ENCODE peak calls at places on chromosomes 4 and X, in five cellular contexts. G is fibroblast of lung, I is H9, P is psoas muscle, U is GM13977. V is an unnamed sample.

GRCh38 chr4:90112715-90113114 is 14.5 kb upstream of the CCSER1 start:
- DNase-seq in P (no peak), I (no peak), G (no peak), U (no peak), V (no peak)

GRCh38 chr4:121411151-121411744 is 30.4 kb upstream of the QRFPR start:
- DNase-seq in I (peak), G (no peak), U (no peak), P (no peak), V (no peak)

GRCh38 chr4:59987289-59987688 is 1212.8 kb upstream of the ADGRL3 start:
- DNase-seq in G (no peak), I (no peak), P (no peak), U (no peak), V (no peak)

GRCh38 chr4:81472249-81473085 is 760 bp upstream of the RASGEF1B start:
- DNase-seq in G (no peak), I (peak), P (no peak), U (peak), V (no peak)

GRCh38 chrX:143437439-143437838 is 79.8 kb downstream of the SPANXN3 start:
- DNase-seq in G (no peak), U (no peak), I (no peak), P (no peak), V (no peak)

GRCh38 chr4:164193676-164194075 is 560.3 kb upstream of the SMIM31 start:
- DNase-seq in U (no peak), I (no peak), G (no peak), P (no peak), V (no peak)

GRCh38 chr4:147787204-147787603 is 55.3 kb downstream of the ARHGAP10 start:
- DNase-seq in G (peak), U (no peak), P (peak), I (no peak), V (no peak)

GRCh38 chr4:98816816-98817215 is 112.1 kb downstream of the EIF4E start:
- DNase-seq in G (no peak), U (no peak), P (no peak), I (no peak), V (no peak)

GRCh38 chr4:30718021-30718888 is 1.9 kb upstream of the PCDH7 start:
- DNase-seq in P (peak), G (peak), U (peak), I (peak), V (peak)

GRCh38 chr4:78410225-78410624 is 141.3 kb upstream of the ANXA3 start:
- DNase-seq in G (no peak), I (no peak), U (no peak), P (no peak), V (no peak)

GRCh38 chr4:146522862-146523205 is 1.1 kb upstream of the SLC10A7 start:
- DNase-seq in P (no peak), I (no peak), U (peak), G (peak), V (no peak)

GRCh38 chr4:144699565-144699964 is 53.6 kb downstream of the HHIP start:
- DNase-seq in G (peak), P (no peak), U (no peak), I (no peak), V (no peak)

GRCh38 chrX:77014655-77015377 is 432.4 kb upstream of the FGF16 start:
- DNase-seq in I (peak), G (peak), P (no peak), U (no peak), V (no peak)

DNA sequence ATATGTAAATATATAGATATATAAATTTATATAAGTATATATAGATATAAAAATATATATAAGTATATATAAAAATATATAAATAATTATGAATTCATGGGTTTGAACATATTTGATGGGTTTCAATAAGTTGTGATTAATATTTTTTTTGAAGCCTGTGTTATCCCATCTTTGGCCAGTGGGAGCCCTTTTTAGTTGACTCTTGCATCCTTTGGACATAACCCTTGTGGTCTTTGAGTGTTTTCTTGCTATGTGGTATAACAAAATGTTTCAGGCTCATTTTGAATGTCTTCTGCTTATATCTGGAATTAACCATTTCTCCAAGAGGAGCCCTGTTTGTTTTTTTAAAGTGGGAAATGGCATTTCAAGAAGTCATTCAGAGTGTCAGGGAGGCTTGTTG is 15.2 kb downstream of the SNX25 start:
- DNase-seq in P (no peak), I (no peak), U (no peak), G (no peak), V (no peak)
- TF ChIP-seq CTCF in P (no peak), I (peak), U (no peak), G (peak), V (no peak)

GRCh38 chrX:13254076-13254785 is 65.6 kb downstream of the ATXN3L start:
- DNase-seq in U (peak), G (peak), P (no peak), I (no peak), V (no peak)
- TF ChIP-seq CTCF in U (peak), G (no peak), P (no peak), I (no peak), V (peak)

DNA sequence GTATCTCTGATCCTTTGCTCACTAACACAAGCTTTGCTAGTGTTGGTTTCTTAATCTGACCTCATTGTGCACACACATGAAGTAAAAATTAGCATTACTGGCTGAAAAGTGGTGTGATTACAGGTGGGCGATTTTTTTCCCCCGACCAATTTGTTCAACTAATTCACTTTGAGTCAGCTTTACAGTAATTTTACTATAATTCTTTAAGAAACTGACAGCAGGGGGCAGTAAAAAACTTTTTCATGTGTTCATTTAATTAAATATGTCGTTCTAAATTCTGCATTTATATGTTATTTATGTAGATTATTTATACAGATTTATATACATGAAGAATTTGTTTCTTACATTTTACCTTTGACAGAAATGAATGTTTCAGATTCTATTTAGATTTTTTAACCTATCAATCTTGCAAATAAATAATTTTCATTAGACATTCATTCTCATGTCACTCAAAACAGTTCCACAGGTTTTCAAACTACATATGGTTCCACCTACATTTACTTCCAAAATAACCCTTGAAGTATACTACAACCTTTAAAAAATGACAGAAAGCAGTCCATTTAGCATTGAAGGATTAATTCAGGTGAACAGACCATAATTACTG is 17.5 kb downstream of the PALLD start:
- DNase-seq in I (no peak), G (peak), U (peak), P (no peak), V (no peak)
- TF ChIP-seq CTCF in I (peak), G (no peak), U (peak), P (peak), V (peak)

GRCh38 chr4:126544276-126544675 is 1088.5 kb upstream of the INTU start:
- DNase-seq in U (no peak), I (no peak), G (no peak), P (no peak), V (no peak)

GRCh38 chr4:126548890-126549289 is 1083.9 kb upstream of the INTU start:
- DNase-seq in I (no peak), U (no peak), P (no peak), G (no peak), V (no peak)

GRCh38 chr4:126541820-126542219 is 1090.9 kb upstream of the INTU start:
- DNase-seq in G (no peak), U (no peak), P (no peak), I (no peak), V (no peak)

GRCh38 chr4:126547352-126547751 is 1085.4 kb upstream of the INTU start:
- DNase-seq in I (no peak), G (no peak), U (no peak), P (no peak), V (no peak)
- TF ChIP-seq CTCF in I (no peak), G (no peak), U (no peak), P (no peak), V (no peak)

GRCh38 chr4:83582289-83582756 is 46.4 kb downstream of the GPAT3 start:
- DNase-seq in P (no peak), G (peak), U (no peak), I (no peak), V (no peak)
- TF ChIP-seq CTCF in P (peak), G (no peak), U (peak), I (no peak), V (peak)

GRCh38 chrX:7170903-7171302 is 22.9 kb upstream of the PUDP start:
- DNase-seq in G (no peak), U (no peak), I (peak), P (no peak), V (no peak)
- TF ChIP-seq CTCF in G (peak), U (peak), I (peak), P (peak), V (peak)